ENCODE peak calls at places on chromosome 15, in six cellular contexts. One of them, this sample, is unnamed. For H3K4me1, the result is how much of the 10 kb centered on the place peaks cover.

GRCh38 chr15:65862682-65863081 is 6.6 kb upstream of the RAB11A start:
- DNase-seq in left ventricle myocardium inferior: no peak
- DNase-seq in esophagus muscularis mucosa: no peak
- DNase-seq in foreskin keratinocyte: no peak
- DNase-seq in adipocyte: no peak
- DNase-seq in Panc1: no peak
- DNase-seq in this sample: no peak

GRCh38 chr15:99181544-99181943 is 67.8 kb downstream of the TTC23 start:
- DNase-seq in adipocyte: no peak
- DNase-seq in left ventricle myocardium inferior: no peak
- DNase-seq in esophagus muscularis mucosa: no peak
- DNase-seq in Panc1: no peak
- DNase-seq in foreskin keratinocyte: no peak
- DNase-seq in this sample: no peak

GRCh38 chr15:63186065-63186464 is 3.3 kb upstream of the RAB8B start:
- DNase-seq in foreskin keratinocyte: peak
- DNase-seq in esophagus muscularis mucosa: no peak
- DNase-seq in left ventricle myocardium inferior: no peak
- DNase-seq in adipocyte: peak
- DNase-seq in Panc1: no peak
- DNase-seq in this sample: peak

GRCh38 chr15:94524565-94524964 is 293.2 kb downstream of the MCTP2 start:
- DNase-seq in foreskin keratinocyte: peak
- DNase-seq in Panc1: no peak
- DNase-seq in esophagus muscularis mucosa: no peak
- DNase-seq in left ventricle myocardium inferior: no peak
- DNase-seq in adipocyte: no peak
- DNase-seq in this sample: no peak

GRCh38 chr15:39226169-39226964 is 354.5 kb upstream of the THBS1 start:
- DNase-seq in foreskin keratinocyte: no peak
- DNase-seq in left ventricle myocardium inferior: no peak
- DNase-seq in Panc1: no peak
- DNase-seq in adipocyte: no peak
- DNase-seq in esophagus muscularis mucosa: no peak
- DNase-seq in this sample: no peak

GRCh38 chr15:93649691-93650235 is 560.8 kb upstream of the RGMA start:
- DNase-seq in adipocyte: no peak
- DNase-seq in Panc1: no peak
- DNase-seq in left ventricle myocardium inferior: no peak
- DNase-seq in esophagus muscularis mucosa: peak
- DNase-seq in foreskin keratinocyte: no peak
- DNase-seq in this sample: no peak

GRCh38 chr15:42082832-42083604 is 11.3 kb downstream of the PLA2G4D start:
- DNase-seq in esophagus muscularis mucosa: no peak
- DNase-seq in foreskin keratinocyte: no peak
- DNase-seq in left ventricle myocardium inferior: no peak
- DNase-seq in Panc1: no peak
- DNase-seq in adipocyte: no peak
- DNase-seq in this sample: no peak

GRCh38 chr15:81293728-81294500 is 30.0 kb downstream of the STARD5 start:
- DNase-seq in left ventricle myocardium inferior: no peak
- DNase-seq in foreskin keratinocyte: no peak
- DNase-seq in esophagus muscularis mucosa: no peak
- DNase-seq in adipocyte: no peak
- DNase-seq in Panc1: no peak
- DNase-seq in this sample: no peak

GRCh38 chr15:80186066-80186465 is 33.3 kb downstream of the FAH start:
- DNase-seq in adipocyte: no peak
- DNase-seq in left ventricle myocardium inferior: no peak
- DNase-seq in esophagus muscularis mucosa: no peak
- DNase-seq in Panc1: no peak
- DNase-seq in foreskin keratinocyte: no peak
- DNase-seq in this sample: no peak

GRCh38 chr15:48304398-48304797 is 26.8 kb upstream of the DUT start:
- DNase-seq in adipocyte: no peak
- DNase-seq in Panc1: no peak
- DNase-seq in foreskin keratinocyte: no peak
- DNase-seq in left ventricle myocardium inferior: no peak
- DNase-seq in esophagus muscularis mucosa: no peak
- DNase-seq in this sample: no peak

GRCh38 chr15:43102181-43102580 is 3.7 kb downstream of the UBR1 start:
- DNase-seq in adipocyte: no peak
- DNase-seq in esophagus muscularis mucosa: no peak
- DNase-seq in left ventricle myocardium inferior: no peak
- DNase-seq in Panc1: no peak
- DNase-seq in foreskin keratinocyte: no peak
- DNase-seq in this sample: no peak

GRCh38 chr15:38193496-38193895 is 59.1 kb upstream of the SPRED1 start:
- DNase-seq in foreskin keratinocyte: no peak
- DNase-seq in adipocyte: no peak
- DNase-seq in Panc1: no peak
- DNase-seq in left ventricle myocardium inferior: no peak
- DNase-seq in esophagus muscularis mucosa: no peak
- DNase-seq in this sample: no peak

GRCh38 chr15:90610220-90610619 is 80.5 kb downstream of the CRTC3 start:
- DNase-seq in esophagus muscularis mucosa: no peak
- DNase-seq in left ventricle myocardium inferior: no peak
- DNase-seq in foreskin keratinocyte: peak
- DNase-seq in Panc1: no peak
- DNase-seq in adipocyte: peak
- DNase-seq in this sample: no peak

GRCh38 chr15:58292761-58293175 is 139.0 kb upstream of the LIPC start:
- DNase-seq in adipocyte: no peak
- DNase-seq in left ventricle myocardium inferior: no peak
- DNase-seq in foreskin keratinocyte: no peak
- DNase-seq in esophagus muscularis mucosa: no peak
- DNase-seq in Panc1: no peak
- DNase-seq in this sample: no peak

GRCh38 chr15:96524676-96525417 is 194.3 kb downstream of the NR2F2 start:
- DNase-seq in Panc1: no peak
- DNase-seq in left ventricle myocardium inferior: no peak
- DNase-seq in foreskin keratinocyte: no peak
- DNase-seq in esophagus muscularis mucosa: peak
- DNase-seq in adipocyte: no peak
- DNase-seq in this sample: no peak

GRCh38 chr15:81235781-81236507 is 39.3 kb downstream of the IL16 start:
- DNase-seq in adipocyte: peak
- DNase-seq in Panc1: no peak
- DNase-seq in esophagus muscularis mucosa: peak
- DNase-seq in left ventricle myocardium inferior: peak
- DNase-seq in foreskin keratinocyte: peak
- DNase-seq in this sample: no peak

GRCh38 chr15:88655780-88656488 is 17.1 kb downstream of the ISG20 start:
- DNase-seq in foreskin keratinocyte: no peak
- DNase-seq in Panc1: no peak
- DNase-seq in left ventricle myocardium inferior: no peak
- DNase-seq in esophagus muscularis mucosa: peak
- DNase-seq in adipocyte: no peak
- DNase-seq in this sample: peak
- H3K4me1 ChIP-seq in foreskin keratinocyte: under half
- H3K4me1 ChIP-seq in Panc1: under half
- H3K4me1 ChIP-seq in left ventricle myocardium inferior: under half
- H3K4me1 ChIP-seq in esophagus muscularis mucosa: under half
- H3K4me1 ChIP-seq in adipocyte: under half
- H3K4me1 ChIP-seq in this sample: under half

DNA sequence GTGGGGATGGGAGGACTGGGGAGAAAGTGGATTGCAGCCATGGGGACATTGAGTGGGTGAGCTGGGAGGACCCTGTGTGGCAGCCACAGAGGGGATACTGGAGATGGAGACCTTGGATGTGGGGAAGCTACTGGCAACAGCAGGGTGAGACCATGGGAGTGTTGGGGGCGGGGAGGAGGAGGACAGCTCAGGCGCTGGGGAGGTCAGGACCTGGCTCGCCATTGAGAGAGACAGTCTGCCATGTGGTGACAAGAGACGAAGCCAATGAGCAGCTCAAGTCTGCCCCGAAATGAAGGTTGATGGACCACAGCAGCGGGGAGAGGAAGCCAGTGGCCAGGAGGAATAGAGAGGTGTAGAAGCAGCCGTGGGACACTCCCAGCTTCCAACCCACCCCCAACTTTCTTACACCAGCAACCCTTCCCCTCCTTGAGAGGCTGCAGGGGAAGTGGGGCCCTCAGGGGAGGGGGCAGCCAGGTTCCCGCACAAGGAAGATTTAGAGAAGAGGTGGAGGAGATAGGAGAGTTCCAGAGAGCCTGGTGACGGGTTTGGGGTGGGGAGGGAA is 118.1 kb downstream of the ASB7 start:
- DNase-seq in Panc1: no peak
- DNase-seq in adipocyte: no peak
- DNase-seq in left ventricle myocardium inferior: no peak
- DNase-seq in esophagus muscularis mucosa: peak
- DNase-seq in foreskin keratinocyte: no peak
- DNase-seq in this sample: no peak
- H3K4me1 ChIP-seq in Panc1: under half
- H3K4me1 ChIP-seq in adipocyte: under half
- H3K4me1 ChIP-seq in left ventricle myocardium inferior: under half
- H3K4me1 ChIP-seq in esophagus muscularis mucosa: under half
- H3K4me1 ChIP-seq in foreskin keratinocyte: under half
- H3K4me1 ChIP-seq in this sample: under half

GRCh38 chr15:29672923-29673809 is 149.1 kb downstream of the TJP1 start:
- DNase-seq in foreskin keratinocyte: no peak
- DNase-seq in left ventricle myocardium inferior: no peak
- DNase-seq in Panc1: no peak
- DNase-seq in adipocyte: no peak
- DNase-seq in esophagus muscularis mucosa: no peak
- DNase-seq in this sample: no peak
- H3K4me1 ChIP-seq in foreskin keratinocyte: under half
- H3K4me1 ChIP-seq in left ventricle myocardium inferior: under half
- H3K4me1 ChIP-seq in Panc1: under half
- H3K4me1 ChIP-seq in adipocyte: under half
- H3K4me1 ChIP-seq in esophagus muscularis mucosa: under half
- H3K4me1 ChIP-seq in this sample: under half

DNA sequence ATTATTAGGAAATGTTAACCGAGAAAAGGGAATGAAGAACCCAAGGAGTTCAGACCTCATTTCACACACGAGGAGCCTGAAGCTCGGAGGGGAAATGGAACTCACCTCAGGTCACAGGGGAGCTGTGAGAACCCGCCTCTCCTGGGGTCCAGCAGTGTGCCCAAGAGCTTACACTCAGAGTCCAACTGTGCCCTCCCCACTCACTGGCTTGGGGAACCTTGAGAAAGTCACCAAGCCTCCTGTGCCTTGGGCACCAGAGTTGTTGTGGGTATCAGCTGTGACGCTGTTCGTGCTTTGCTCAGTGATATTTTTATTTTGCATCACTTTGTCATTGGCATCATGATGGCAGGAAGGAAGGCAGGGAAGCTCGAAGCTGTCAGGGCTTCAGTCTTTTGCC is 83.4 kb downstream of the TLE3 start:
- DNase-seq in Panc1: no peak
- DNase-seq in adipocyte: no peak
- DNase-seq in left ventricle myocardium inferior: no peak
- DNase-seq in foreskin keratinocyte: no peak
- DNase-seq in esophagus muscularis mucosa: no peak
- DNase-seq in this sample: no peak
- H3K4me1 ChIP-seq in Panc1: under half
- H3K4me1 ChIP-seq in adipocyte: under half
- H3K4me1 ChIP-seq in left ventricle myocardium inferior: under half
- H3K4me1 ChIP-seq in foreskin keratinocyte: under half
- H3K4me1 ChIP-seq in esophagus muscularis mucosa: under half
- H3K4me1 ChIP-seq in this sample: under half

GRCh38 chr15:74823324-74823723 is 3.1 kb upstream of the CPLX3 start:
- DNase-seq in left ventricle myocardium inferior: no peak
- DNase-seq in adipocyte: no peak
- DNase-seq in esophagus muscularis mucosa: no peak
- DNase-seq in foreskin keratinocyte: no peak
- DNase-seq in Panc1: no peak
- DNase-seq in this sample: no peak
- H3K4me1 ChIP-seq in left ventricle myocardium inferior: under half
- H3K4me1 ChIP-seq in adipocyte: under half
- H3K4me1 ChIP-seq in esophagus muscularis mucosa: under half
- H3K4me1 ChIP-seq in foreskin keratinocyte: under half
- H3K4me1 ChIP-seq in Panc1: under half
- H3K4me1 ChIP-seq in this sample: under half

DNA sequence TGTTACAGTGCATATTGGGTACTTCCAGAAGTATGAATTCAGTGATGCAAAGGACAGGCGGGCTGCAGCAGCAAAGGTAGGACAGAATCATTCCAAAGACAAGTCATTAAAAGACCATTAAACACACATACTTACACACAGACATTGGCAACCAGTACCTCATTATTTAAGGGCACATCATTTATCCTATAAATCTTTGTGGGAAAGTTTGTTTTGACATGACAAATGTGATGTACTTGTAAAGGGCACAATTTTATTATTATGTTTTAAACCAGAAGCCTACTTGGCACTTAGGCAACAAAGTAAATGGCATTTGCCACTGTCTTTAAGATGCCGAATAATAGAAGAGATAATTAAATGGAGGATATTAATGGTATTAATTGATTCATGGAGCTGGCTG is 22.7 kb downstream of the ARIH1 start:
- DNase-seq in adipocyte: no peak
- DNase-seq in foreskin keratinocyte: no peak
- DNase-seq in esophagus muscularis mucosa: no peak
- DNase-seq in Panc1: no peak
- DNase-seq in left ventricle myocardium inferior: no peak
- DNase-seq in this sample: no peak
- H3K4me1 ChIP-seq in adipocyte: under half
- H3K4me1 ChIP-seq in foreskin keratinocyte: under half
- H3K4me1 ChIP-seq in esophagus muscularis mucosa: half or more
- H3K4me1 ChIP-seq in Panc1: under half
- H3K4me1 ChIP-seq in left ventricle myocardium inferior: half or more
- H3K4me1 ChIP-seq in this sample: under half

DNA sequence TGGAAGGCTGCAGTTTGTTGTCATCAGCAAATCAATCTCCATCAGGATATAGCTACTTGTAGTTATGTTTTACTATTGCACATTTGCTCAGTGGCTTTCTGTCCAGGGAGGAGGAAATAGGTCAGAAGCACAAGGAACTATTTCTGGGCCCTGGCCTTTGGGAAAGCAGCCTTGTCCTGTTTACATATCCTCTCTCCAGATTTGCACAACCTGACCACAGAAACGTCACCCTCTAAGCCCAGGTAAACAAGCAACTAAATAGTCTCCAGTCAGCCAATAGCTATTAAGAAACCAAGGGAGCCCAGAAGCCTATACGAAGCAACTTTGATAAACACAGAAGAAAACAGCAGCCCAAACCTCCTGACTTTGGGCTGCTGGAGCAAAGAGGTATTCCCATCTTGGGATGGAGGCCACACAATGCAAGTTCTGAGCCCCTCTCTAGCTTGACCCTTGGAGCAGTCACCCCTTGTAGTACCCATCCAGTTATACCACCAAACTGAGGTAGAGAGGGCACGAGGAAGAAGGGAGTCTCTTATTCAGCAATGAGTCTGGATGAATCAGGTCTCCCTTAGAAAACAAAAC is 2.3 kb upstream of the FEM1B start:
- DNase-seq in foreskin keratinocyte: no peak
- DNase-seq in left ventricle myocardium inferior: no peak
- DNase-seq in esophagus muscularis mucosa: no peak
- DNase-seq in adipocyte: no peak
- DNase-seq in Panc1: no peak
- DNase-seq in this sample: no peak
- H3K4me1 ChIP-seq in foreskin keratinocyte: under half
- H3K4me1 ChIP-seq in left ventricle myocardium inferior: half or more
- H3K4me1 ChIP-seq in esophagus muscularis mucosa: half or more
- H3K4me1 ChIP-seq in adipocyte: half or more
- H3K4me1 ChIP-seq in Panc1: under half
- H3K4me1 ChIP-seq in this sample: half or more

This sample was measured in right atrium auricular region.